ENCODE peak calls at places on chromosomes 6 and 20, in four cellular contexts. J is GM12878, G is HepG2, T is K562. L is an unnamed sample.

GRCh38 chr20:4116091-4116490 is 100.7 kb upstream of the RNF24 start:
- DNase-seq in J (no peak), G (no peak), T (no peak), L (no peak)

GRCh38 chr20:58665606-58666005 is 14.5 kb downstream of the STX16 start:
- DNase-seq in J (no peak), G (no peak), T (no peak), L (no peak)

GRCh38 chr6:16276991-16277981 is 38.9 kb downstream of the GMPR start:
- DNase-seq in J (no peak), G (peak; percentile 85), T (peak; percentile 94), L (peak; percentile 82)

GRCh38 chr6:89035252-89036106 is 45.1 kb upstream of the PNRC1 start:
- DNase-seq in J (no peak), G (peak; percentile 73), T (peak; percentile 18), L (no peak)

GRCh38 chr6:47308674-47309325 is 905 bp downstream of the TNFRSF21 start:
- DNase-seq in J (no peak), G (no peak), T (peak; percentile 29), L (peak; percentile 43)

GRCh38 chr6:36852481-36853147 is 13.4 kb upstream of the CPNE5 start:
- DNase-seq in J (no peak), G (peak; percentile 78), T (no peak), L (no peak)

GRCh38 chr6:111604259-111605099 is 1.2 kb downstream of the TRAF3IP2 start:
- DNase-seq in J (no peak), G (no peak), T (no peak), L (peak; percentile 30)

GRCh38 chr20:46222521-46223007 is 85.7 kb downstream of the CDH22 start:
- DNase-seq in J (no peak), G (no peak), T (no peak), L (no peak)

GRCh38 chr6:72032056-72032455 is 145.7 kb downstream of the RIMS1 start:
- DNase-seq in J (no peak), G (no peak), T (no peak), L (no peak)

GRCh38 chr6:105077592-105078463 is 102.0 kb downstream of the POPDC3 start:
- DNase-seq in J (no peak), G (peak; percentile 51), T (peak; percentile 21), L (no peak)

GRCh38 chr20:36700438-36700837 is 45.5 kb downstream of the NDRG3 start:
- DNase-seq in J (no peak), G (peak; percentile 27), T (peak; percentile 25), L (no peak)

GRCh38 chr20:51650685-51651134 is 108.2 kb upstream of the NFATC2 start:
- DNase-seq in J (no peak), G (no peak), T (no peak), L (no peak)

GRCh38 chr20:23627501-23627900 is 10.3 kb downstream of the CST3 start:
- DNase-seq in J (no peak), G (no peak), T (no peak), L (no peak)

GRCh38 chr6:43061861-43062260 is 2.4 kb downstream of the KLC4 start:
- DNase-seq in J (no peak), G (no peak), T (no peak), L (no peak)

GRCh38 chr20:37552415-37552814 is 24.7 kb upstream of the BLCAP start:
- DNase-seq in J (no peak), G (no peak), T (no peak), L (no peak)

GRCh38 chr6:158047120-158047518 is 65.5 kb downstream of the SYNJ2 start:
- DNase-seq in J (no peak), G (no peak), T (no peak), L (no peak)

GRCh38 chr6:41452763-41453162 is 93.4 kb upstream of the FOXP4 start:
- DNase-seq in J (no peak), G (no peak), T (no peak), L (no peak)

GRCh38 chr6:6434723-6435122 is 114.3 kb upstream of the F13A1 start:
- DNase-seq in J (no peak), G (no peak), T (no peak), L (no peak)

GRCh38 chr6:112282217-112282616 is 27.9 kb upstream of the LAMA4 start:
- DNase-seq in J (no peak), G (no peak), T (no peak), L (peak; percentile 65)

GRCh38 chr20:36827541-36828279 is 48.2 kb upstream of the TLDC2 start:
- DNase-seq in J (peak; percentile 74), G (no peak), T (no peak), L (no peak)

GRCh38 chr20:57500941-57501340 is 24.0 kb downstream of the CTCFL start:
- DNase-seq in J (no peak), G (no peak), T (no peak), L (no peak)

GRCh38 chr20:35226126-35226774 is at the start of gene MMP24:
- DNase-seq in J (no peak), G (no peak), T (peak; percentile 58), L (no peak)

GRCh38 chr6:157584036-157584435 is 203.0 kb downstream of the ZDHHC14 start:
- DNase-seq in J (no peak), G (no peak), T (no peak), L (no peak)

GRCh38 chr20:49614338-49615050 is 46.6 kb upstream of the PTGIS start:
- DNase-seq in J (no peak), G (peak; percentile 79), T (no peak), L (no peak)

GRCh38 chr20:20791664-20792568 is 79.5 kb upstream of the RALGAPA2 start:
- DNase-seq in J (no peak), G (no peak), T (no peak), L (no peak)

GRCh38 chr20:2149507-2149906 is 47.9 kb downstream of the STK35 start:
- DNase-seq in J (no peak), G (no peak), T (no peak), L (no peak)

GRCh38 chr6:135910943-135911618 is 59.6 kb downstream of the PDE7B start:
- DNase-seq in J (no peak), G (no peak), T (no peak), L (no peak)

GRCh38 chr6:52548353-52548713 is 28.5 kb downstream of the TRAM2 start:
- DNase-seq in J (no peak), G (no peak), T (no peak), L (no peak)

GRCh38 chr20:43388267-43389081 is 69.2 kb upstream of the SRSF6 start:
- DNase-seq in J (no peak), G (no peak), T (no peak), L (no peak)

GRCh38 chr6:55882731-55883595 is 7.6 kb upstream of the BMP5 start:
- DNase-seq in J (no peak), G (no peak), T (no peak), L (no peak)

GRCh38 chr20:39190666-39191570 is 228.8 kb downstream of the DHX35 start:
- DNase-seq in J (no peak), G (peak; percentile 58), T (no peak), L (no peak)

GRCh38 chr20:46099491-46100287 is 9.9 kb upstream of the NCOA5 start:
- DNase-seq in J (no peak), G (no peak), T (no peak), L (no peak)

GRCh38 chr6:105519954-105520353 is 117.1 kb upstream of the PREP start:
- DNase-seq in J (no peak), G (no peak), T (no peak), L (no peak)

GRCh38 chr6:156256161-156256560 is 521.0 kb upstream of the ARID1B start:
- DNase-seq in J (no peak), G (no peak), T (no peak), L (no peak)

GRCh38 chr6:133724726-133725125 is 164.2 kb upstream of the TCF21 start:
- DNase-seq in J (no peak), G (no peak), T (no peak), L (no peak)

DNA sequence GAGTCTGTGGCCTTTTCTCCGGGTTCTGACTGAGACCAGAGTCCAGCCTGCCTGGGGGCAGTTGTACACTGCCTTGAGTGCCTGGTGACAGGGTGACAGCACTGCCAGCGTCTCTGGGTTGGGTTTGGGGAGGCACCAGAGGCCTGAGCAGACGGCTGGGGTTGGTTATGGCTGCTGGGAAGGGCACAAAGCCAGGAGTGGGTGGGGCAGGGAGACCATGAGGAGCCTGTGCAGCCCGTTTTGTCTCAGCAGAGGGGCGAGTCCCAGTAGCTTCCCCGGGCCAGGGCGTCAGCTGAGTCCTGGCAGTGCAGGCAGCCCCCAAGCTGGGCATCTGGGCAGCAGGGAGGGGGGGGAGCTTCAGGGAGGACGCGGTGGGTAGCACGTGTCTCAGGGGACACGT is 15.3 kb upstream of the SULF2 start:
- DNase-seq in J (no peak), G (no peak), T (no peak), L (no peak)
- TF ChIP-seq SP1 in J (no peak), G (no peak), T (no peak), L (no peak)

DNA sequence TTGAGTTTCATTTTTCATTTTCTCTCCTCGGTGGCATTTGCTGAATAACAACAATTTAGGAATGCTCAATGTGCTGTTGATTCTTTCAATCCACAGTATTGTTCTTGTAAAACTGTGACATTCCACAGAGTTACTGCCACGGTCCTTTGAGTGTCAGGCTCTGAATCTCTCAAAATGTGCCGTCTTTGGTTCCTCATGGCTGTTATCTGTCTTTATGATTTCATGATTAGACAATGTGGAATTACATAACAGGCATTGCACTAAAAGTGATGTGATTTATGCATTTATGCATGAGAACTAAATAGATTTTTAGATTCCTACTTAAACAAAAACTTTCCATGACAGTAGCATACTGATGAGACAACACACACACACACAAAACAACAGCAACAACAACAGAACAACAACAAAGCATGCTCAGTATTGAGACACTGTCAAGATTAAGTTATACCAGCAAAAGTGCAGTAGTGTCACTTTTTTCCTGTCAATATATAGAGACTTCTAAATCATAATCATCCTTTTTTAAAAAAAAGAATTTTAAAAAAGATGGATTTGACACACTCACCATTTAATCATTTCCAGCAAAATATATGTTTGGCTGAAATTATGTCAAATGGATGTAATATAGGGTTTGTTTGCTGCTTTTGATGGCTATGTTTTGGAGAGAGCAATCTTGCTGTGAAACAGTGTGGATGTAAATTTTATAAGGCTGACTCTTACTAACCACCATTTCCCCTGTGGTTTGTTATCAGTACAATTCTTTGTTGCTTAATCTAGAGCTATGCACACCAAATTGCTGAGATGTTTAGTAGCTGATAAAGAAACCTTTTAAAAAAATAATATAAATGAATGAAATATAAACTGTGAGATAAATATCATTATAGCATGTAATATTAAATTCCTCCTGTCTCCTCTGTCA is 88.1 kb downstream of the SNAP25 start:
- DNase-seq in J (no peak), G (no peak), T (no peak), L (no peak)
- TF ChIP-seq TARDBP in J (no peak), G (no peak), T (no peak), L (no peak)

GRCh38 chr6:137033828-137034227 is 10.9 kb downstream of the IL20RA start:
- DNase-seq in J (peak; percentile 76), G (peak; percentile 30), T (no peak), L (no peak)
- TF ChIP-seq SP1 in J (peak; percentile 47), G (no peak), T (no peak), L (no peak)

GRCh38 chr6:109428889-109429477 is 11.4 kb downstream of the PPIL6 start:
- DNase-seq in J (no peak), G (no peak), T (no peak), L (no peak)
- TF ChIP-seq TARDBP in J (no peak), G (no peak), T (no peak), L (no peak)

L was measured in HEK293T.